ENCODE peak calls at places on chromosomes 3 and 15, in seven cellular contexts. J is brain microvascular endothelial cell; W is astrocyte of the spinal cord; P is CD4-positive, alpha-beta T cell; A is omental fat pad; Z is RWPE1; V is fibroblast of pulmonary artery. M is an unnamed sample.

GRCh38 chr15:33158359-33158758 is 36.2 kb downstream of the FMN1 start:
- DNase-seq in J (no peak), W (no peak), P (no peak), A (no peak), Z (no peak), V (no peak), M (no peak)

GRCh38 chr3:133987933-133988484 is 41.7 kb downstream of the SLCO2A1 start:
- DNase-seq in J (no peak), W (no peak), P (no peak), A (no peak), Z (no peak), V (no peak), M (no peak)

GRCh38 chr3:66991478-66991877 is 6.6 kb upstream of the KBTBD8 start:
- DNase-seq in J (peak; percentile 83), W (peak; percentile 69), P (no peak), A (no peak), Z (no peak), V (peak; percentile 94), M (peak; percentile 96)

GRCh38 chr3:53218136-53218535 is 37.7 kb downstream of the TKT start:
- DNase-seq in J (no peak), W (no peak), P (no peak), A (no peak), Z (no peak), V (no peak), M (no peak)

GRCh38 chr15:94231728-94232086 is 346 bp downstream of the MCTP2 start:
- DNase-seq in J (no peak), W (no peak), P (no peak), A (no peak), Z (peak; percentile 42), V (no peak), M (no peak)

GRCh38 chr15:79924379-79924778 is 27.6 kb upstream of the MTHFS start:
- DNase-seq in J (no peak), W (no peak), P (no peak), A (no peak), Z (no peak), V (no peak), M (no peak)

GRCh38 chr3:132535575-132536441 is 61.3 kb upstream of the ACKR4 start:
- DNase-seq in J (peak; percentile 86), W (peak; percentile 89), P (peak; percentile 33), A (no peak), Z (peak; percentile 54), V (peak; percentile 93), M (peak; percentile 95)

GRCh38 chr15:29095746-29096145 is 173.9 kb downstream of the NSMCE3 start:
- DNase-seq in J (no peak), W (no peak), P (no peak), A (no peak), Z (no peak), V (no peak), M (no peak)

GRCh38 chr3:43465109-43465508 is 156.7 kb downstream of the ANO10 start:
- DNase-seq in J (no peak), W (no peak), P (no peak), A (no peak), Z (no peak), V (no peak), M (no peak)

GRCh38 chr15:36925671-36926421 is 174.5 kb downstream of the MEIS2 start:
- DNase-seq in J (no peak), W (no peak), P (no peak), A (no peak), Z (no peak), V (no peak), M (no peak)

GRCh38 chr3:132822266-132822665 is 100.1 kb upstream of the NPHP3 start:
- DNase-seq in J (no peak), W (no peak), P (no peak), A (no peak), Z (no peak), V (no peak), M (peak; percentile 14)

GRCh38 chr3:105353485-105354161 is 13.1 kb upstream of the ALCAM start:
- DNase-seq in J (no peak), W (peak; percentile 55), P (no peak), A (no peak), Z (peak; percentile 39), V (no peak), M (no peak)

GRCh38 chr3:195154793-195155535 is 116.0 kb downstream of the XXYLT1 start:
- DNase-seq in J (peak; percentile 94), W (peak; percentile 98), P (no peak), A (peak; percentile 70), Z (peak; percentile 81), V (peak; percentile 97), M (peak; percentile 99)

GRCh38 chr3:189057369-189057768 is 114.4 kb upstream of the TPRG1 start:
- DNase-seq in J (no peak), W (no peak), P (no peak), A (no peak), Z (no peak), V (no peak), M (no peak)

GRCh38 chr15:67025719-67026118 is 39.7 kb upstream of the SMAD3 start:
- DNase-seq in J (peak; percentile 27), W (peak; percentile 60), P (no peak), A (no peak), Z (no peak), V (peak; percentile 87), M (peak; percentile 90)

GRCh38 chr3:36944012-36944640 is 728 bp downstream of the TRANK1 start:
- DNase-seq in J (no peak), W (peak; percentile 61), P (peak; percentile 2), A (peak; percentile 42), Z (peak; percentile 40), V (peak; percentile 68), M (peak; percentile 66)

GRCh38 chr15:67267951-67268941 is 13.7 kb downstream of the IQCH start:
- DNase-seq in J (no peak), W (no peak), P (no peak), A (no peak), Z (no peak), V (no peak), M (no peak)

GRCh38 chr3:42666577-42666998 is 13.1 kb downstream of the ZBTB47 start:
- DNase-seq in J (no peak), W (no peak), P (no peak), A (no peak), Z (no peak), V (no peak), M (no peak)

GRCh38 chr3:132253262-132253878 is 63.8 kb upstream of the ACP3 start:
- DNase-seq in J (peak; percentile 51), W (peak; percentile 78), P (no peak), A (no peak), Z (peak; percentile 39), V (peak; percentile 86), M (peak; percentile 86)

GRCh38 chr3:50570508-50571279 is 1.4 kb downstream of the HEMK1 start:
- DNase-seq in J (no peak), W (no peak), P (no peak), A (no peak), Z (no peak), V (no peak), M (no peak)

GRCh38 chr15:31786360-31786759 is 244.0 kb upstream of the CHRNA7 start:
- DNase-seq in J (no peak), W (no peak), P (no peak), A (no peak), Z (no peak), V (no peak), M (no peak)

GRCh38 chr3:61804782-61805181 is 243.4 kb downstream of the PTPRG start:
- DNase-seq in J (no peak), W (no peak), P (no peak), A (no peak), Z (no peak), V (no peak), M (no peak)

GRCh38 chr15:29812384-29812694 is 9.9 kb downstream of the TJP1 start:
- DNase-seq in J (peak; percentile 31), W (peak; percentile 52), P (no peak), A (no peak), Z (peak; percentile 33), V (peak; percentile 69), M (peak; percentile 69)

GRCh38 chr3:126850370-126851085 is 132.4 kb upstream of the PLXNA1 start:
- DNase-seq in J (peak; percentile 57), W (peak; percentile 69), P (no peak), A (no peak), Z (no peak), V (peak; percentile 73), M (peak; percentile 82)

GRCh38 chr3:16543242-16543864 is 29.9 kb upstream of the RFTN1 start:
- DNase-seq in J (no peak), W (no peak), P (no peak), A (no peak), Z (no peak), V (no peak), M (no peak)
- TF ChIP-seq CTCF in J (no peak), W (no peak), P (no peak), A (no peak), Z (no peak), V (no peak), M (no peak)

DNA sequence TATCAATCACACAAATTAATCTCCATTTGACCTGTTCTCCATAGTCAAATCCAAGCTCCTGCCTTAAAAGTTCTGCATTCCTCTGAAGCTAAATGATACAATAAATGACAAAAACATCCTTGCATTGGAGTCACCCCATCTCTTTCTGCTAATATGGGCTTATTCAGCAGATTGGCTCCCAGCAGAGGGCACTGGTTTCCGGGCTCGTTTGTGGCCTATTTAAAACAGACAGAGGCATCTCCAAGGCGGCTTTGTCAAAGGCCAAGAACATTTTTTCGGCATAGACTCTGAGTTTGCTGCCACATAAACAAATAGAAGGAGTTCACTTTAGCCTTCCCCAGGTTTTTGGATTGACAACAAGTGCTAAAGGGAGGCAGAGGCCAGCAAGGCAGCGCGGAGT is 204.4 kb upstream of the RASGRP1 start:
- DNase-seq in J (peak; percentile 46), W (peak; percentile 40), P (no peak), A (no peak), Z (no peak), V (peak; percentile 58), M (peak; percentile 68)
- TF ChIP-seq CTCF in J (peak; percentile 79), W (peak; percentile 58), P (no peak), A (no peak), Z (no peak), V (peak; percentile 56), M (peak; percentile 65)

GRCh38 chr3:77159182-77159581 is 119.3 kb downstream of the ROBO2 start:
- DNase-seq in J (no peak), W (no peak), P (no peak), A (no peak), Z (no peak), V (no peak), M (no peak)
- TF ChIP-seq CTCF in J (peak; percentile 10), W (no peak), P (no peak), A (no peak), Z (no peak), V (no peak), M (no peak)

DNA sequence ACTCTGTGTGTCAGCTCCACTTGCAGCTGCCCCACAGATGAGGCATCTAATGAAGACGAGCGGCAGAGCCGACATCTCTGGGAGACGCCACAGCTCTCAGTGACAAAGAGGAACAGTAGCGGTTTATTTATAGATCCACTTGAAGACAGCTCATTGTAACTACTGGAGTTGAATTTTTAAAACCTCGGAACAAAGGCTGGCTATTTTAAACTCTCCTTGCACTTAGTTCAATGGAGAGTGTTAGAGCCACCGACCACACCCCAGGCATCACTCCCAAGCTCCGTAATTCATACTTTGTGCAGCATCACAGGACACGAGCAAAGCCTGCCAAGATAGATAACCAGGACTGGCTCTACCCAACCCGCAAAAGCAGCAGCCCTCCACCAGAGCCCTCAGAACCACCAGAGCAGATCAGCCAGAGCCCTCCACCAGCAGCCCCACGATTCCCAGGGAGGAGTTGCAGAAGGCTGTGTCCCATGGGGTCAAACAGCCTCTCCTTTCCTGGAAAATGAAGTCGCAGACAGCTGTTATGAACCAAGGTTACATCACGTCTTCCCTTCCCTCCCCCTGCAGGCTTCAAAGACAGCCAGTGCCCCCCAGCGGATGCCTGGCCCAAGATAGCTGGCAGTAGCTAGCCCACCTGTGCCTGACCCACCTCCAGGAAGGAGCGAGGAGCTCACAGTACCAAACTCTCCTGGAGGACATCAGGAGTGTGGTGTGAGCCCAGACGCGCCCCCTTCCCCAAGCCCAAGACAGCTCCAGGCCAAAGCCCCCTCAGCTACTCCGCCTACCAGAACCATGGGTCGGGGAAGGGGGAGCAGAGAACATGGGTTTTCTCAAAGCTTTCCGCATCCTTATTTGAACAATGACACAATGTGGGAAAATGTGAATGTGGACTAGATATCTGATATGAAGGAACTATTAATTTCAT is 45.7 kb downstream of the POC1A start:
- DNase-seq in J (no peak), W (no peak), P (no peak), A (no peak), Z (no peak), V (peak; percentile 49), M (peak; percentile 48)
- TF ChIP-seq CTCF in J (peak; percentile 50), W (peak; percentile 29), P (no peak), A (no peak), Z (no peak), V (peak; percentile 36), M (peak; percentile 30)